ENCODE peak calls at places on chromosomes 7 and 10, in six cellular contexts. G, E, U, N, I and K are unnamed samples.

GRCh38 chr10:70987396-70988130 is 99.2 kb upstream of the PCBD1 start:
- DNase-seq in G (no peak), E (no peak), U (no peak), N (no peak), I (no peak), K (no peak)

GRCh38 chr7:94656925-94657731 is 1.2 kb upstream of the SGCE start:
- DNase-seq in G (peak; percentile 66), E (peak; percentile 59), U (peak; percentile 40), N (peak; percentile 41), I (peak; percentile 51), K (peak; percentile 64)

GRCh38 chr7:99112097-99112496 is 31.8 kb downstream of the SMURF1 start:
- DNase-seq in G (peak; percentile 56), E (no peak), U (no peak), N (no peak), I (no peak), K (peak; percentile 71)

GRCh38 chr7:96316949-96317348 is 4.9 kb downstream of the SLC25A13 start:
- DNase-seq in G (peak; percentile 88), E (no peak), U (no peak), N (no peak), I (no peak), K (no peak)

GRCh38 chr7:139182363-139182762 is 48.7 kb upstream of the UBN2 start:
- DNase-seq in G (peak; percentile 78), E (no peak), U (no peak), N (no peak), I (no peak), K (no peak)

GRCh38 chr7:151061241-151062110 is 2.1 kb downstream of the SLC4A2 start:
- DNase-seq in G (peak; percentile 64), E (no peak), U (no peak), N (peak; percentile 54), I (peak; percentile 63), K (peak; percentile 34)

GRCh38 chr7:123791001-123791400 is 42.2 kb upstream of the WASL start:
- DNase-seq in G (no peak), E (no peak), U (no peak), N (no peak), I (no peak), K (peak; percentile 65)

GRCh38 chr7:74183653-74184450 is 9.7 kb downstream of the EIF4H start:
- DNase-seq in G (peak; percentile 70), E (no peak), U (no peak), N (no peak), I (no peak), K (no peak)

GRCh38 chr7:6437251-6437650 is 10.5 kb downstream of the DAGLB start:
- DNase-seq in G (no peak), E (no peak), U (no peak), N (no peak), I (no peak), K (no peak)

GRCh38 chr7:6284055-6284400 is 11.6 kb upstream of the CYTH3 start:
- DNase-seq in G (no peak), E (no peak), U (no peak), N (no peak), I (no peak), K (peak; percentile 69)

GRCh38 chr7:12094365-12094921 is 116.7 kb upstream of the TMEM106B start:
- DNase-seq in G (peak; percentile 62), E (no peak), U (no peak), N (peak; percentile 74), I (peak; percentile 62), K (no peak)

GRCh38 chr10:119025336-119025735 is 4.2 kb upstream of the NANOS1 start:
- DNase-seq in G (peak; percentile 55), E (no peak), U (peak; percentile 64), N (no peak), I (no peak), K (peak; percentile 77)

GRCh38 chr7:1665721-1666250 is 4.3 kb upstream of the ELFN1 start:
- DNase-seq in G (no peak), E (peak; percentile 35), U (peak; percentile 4), N (peak; percentile 38), I (peak; percentile 77), K (peak; percentile 9)

GRCh38 chr7:104926905-104927454 is 87.0 kb upstream of the KMT2E start:
- DNase-seq in G (peak; percentile 71), E (no peak), U (no peak), N (peak; percentile 65), I (peak; percentile 63), K (no peak)

GRCh38 chr10:74011762-74012161 is 13.8 kb downstream of the VCL start:
- DNase-seq in G (no peak), E (no peak), U (peak; percentile 89), N (no peak), I (no peak), K (peak; percentile 89)

GRCh38 chr7:73615886-73616285 is 8.4 kb downstream of the MLXIPL start:
- DNase-seq in G (peak; percentile 54), E (no peak), U (peak; percentile 20), N (peak; percentile 57), I (no peak), K (no peak)

GRCh38 chr10:132873395-132873794 is 69.0 kb downstream of the CFAP46 start:
- DNase-seq in G (no peak), E (no peak), U (no peak), N (no peak), I (no peak), K (no peak)

GRCh38 chr10:5502903-5503835 is 3.8 kb upstream of the CALML5 start:
- DNase-seq in G (no peak), E (no peak), U (no peak), N (no peak), I (no peak), K (no peak)
- H2BK15ac ChIP-seq in G (no peak overlapping the region), E (peak overlapping the region; percentile 7), U (no peak overlapping the region), N (no peak overlapping the region), I (no peak overlapping the region), K (no peak overlapping the region)

GRCh38 chr10:128050117-128050516 is 76.1 kb downstream of the MKI67 start:
- DNase-seq in G (no peak), E (no peak), U (no peak), N (no peak), I (no peak), K (no peak)

GRCh38 chr10:128050937-128051336 is 75.3 kb downstream of the MKI67 start:
- DNase-seq in G (no peak), E (no peak), U (no peak), N (no peak), I (no peak), K (no peak)

GRCh38 chr10:128047337-128047736 is 78.9 kb downstream of the MKI67 start:
- DNase-seq in G (peak; percentile 95), E (peak; percentile 24), U (no peak), N (peak; percentile 95), I (peak; percentile 71), K (peak; percentile 62)

GRCh38 chr10:128047991-128048826 is 78.0 kb downstream of the MKI67 start:
- DNase-seq in G (no peak), E (no peak), U (peak; percentile 53), N (no peak), I (no peak), K (peak; percentile 50)

DNA sequence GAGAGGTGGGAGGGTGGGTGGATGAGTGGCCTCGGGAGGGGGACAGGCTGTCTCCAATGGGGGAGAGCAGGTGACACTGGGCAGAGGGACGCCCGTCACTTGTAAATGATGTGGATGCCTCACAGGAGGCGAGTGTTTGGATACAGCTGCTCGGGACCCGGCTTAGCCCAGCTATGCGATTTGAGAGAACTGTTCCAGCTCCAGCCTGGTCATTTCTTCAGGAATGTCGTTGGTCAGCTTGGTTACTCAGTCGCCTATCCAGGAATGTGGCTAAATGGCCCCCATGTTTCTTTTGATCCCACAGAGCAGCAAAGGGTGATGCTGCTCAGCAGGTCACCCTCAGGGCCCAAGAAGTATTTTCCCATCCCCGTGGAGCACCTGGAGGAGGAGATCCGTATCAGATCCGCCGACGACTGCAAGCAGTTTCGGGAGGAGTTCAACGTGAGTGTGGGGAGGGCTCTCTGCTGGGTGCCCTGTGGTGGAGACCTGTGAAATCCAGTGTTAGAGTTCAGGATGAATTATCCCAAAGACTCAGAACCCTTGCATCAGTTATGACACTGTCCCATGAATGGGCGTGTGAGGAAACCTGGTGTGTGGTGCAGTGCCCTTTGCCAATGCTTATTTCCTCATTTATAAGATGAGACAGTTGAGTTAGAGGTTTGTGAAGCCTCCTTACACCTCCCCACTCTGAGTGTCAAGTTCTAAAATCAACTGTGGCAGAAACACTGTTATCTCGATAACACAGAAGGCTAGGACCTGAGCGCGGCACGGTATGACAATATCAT is 76.8 kb downstream of the MKI67 start:
- DNase-seq in G (peak; percentile 19), E (no peak), U (no peak), N (no peak), I (no peak), K (no peak)
- H3K4me1 ChIP-seq in G (no peaks in the 10 kb centered on the region), E (no peaks in the 10 kb centered on the region), U (peaks cover 4% of the 10 kb centered on the region), N (no peaks in the 10 kb centered on the region), I (no peaks in the 10 kb centered on the region), K (peaks cover 6% of the 10 kb centered on the region)

GRCh38 chr10:26698909-26699308 is 1.4 kb downstream of the PDSS1 start:
- DNase-seq in G (no peak), E (no peak), U (no peak), N (no peak), I (no peak), K (no peak)

GRCh38 chr10:26703096-26703495 is 5.6 kb downstream of the PDSS1 start:
- DNase-seq in G (no peak), E (no peak), U (no peak), N (no peak), I (no peak), K (no peak)

GRCh38 chr10:26699631-26700030 is 2.1 kb downstream of the PDSS1 start:
- DNase-seq in G (no peak), E (no peak), U (no peak), N (no peak), I (no peak), K (no peak)

GRCh38 chr10:26703974-26704373 is 6.5 kb downstream of the PDSS1 start:
- DNase-seq in G (no peak), E (no peak), U (no peak), N (no peak), I (no peak), K (no peak)

DNA sequence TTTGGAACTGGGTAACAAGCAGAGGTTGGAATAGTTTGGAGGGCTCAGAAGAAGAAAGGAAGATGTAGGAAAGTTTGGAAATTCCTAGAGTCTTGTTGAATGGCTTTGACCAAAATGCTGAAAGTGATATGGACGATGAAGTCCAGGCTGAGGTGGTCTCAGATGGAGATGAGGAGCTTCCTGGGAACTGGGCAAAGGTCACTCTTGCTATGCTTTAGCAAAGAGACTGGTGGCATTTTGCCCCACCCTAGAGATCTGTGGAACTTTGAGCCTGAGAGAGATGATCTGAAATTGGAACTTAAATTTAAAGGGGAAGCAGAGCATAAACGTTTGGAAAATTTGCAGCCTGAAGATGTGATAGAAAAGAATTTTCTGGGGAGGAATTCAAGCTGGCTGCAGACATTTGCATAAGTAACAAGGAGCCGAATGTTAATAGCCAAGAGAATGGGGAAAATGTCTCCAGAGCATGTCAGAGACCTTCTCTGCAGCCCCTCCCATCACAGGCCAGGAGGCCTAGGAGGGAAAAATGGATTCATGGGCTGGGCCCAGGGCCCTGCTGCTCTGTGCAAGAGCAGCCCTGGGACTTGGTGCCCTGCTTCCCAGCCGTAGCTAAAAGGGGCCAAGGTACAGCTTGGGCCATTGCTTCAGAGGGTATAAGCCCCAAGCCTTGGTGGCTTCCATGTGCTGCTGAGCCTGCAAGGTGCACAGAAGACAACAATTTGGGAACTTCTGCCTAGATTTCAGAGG is 3.6 kb downstream of the PDSS1 start:
- DNase-seq in G (no peak), E (no peak), U (no peak), N (no peak), I (no peak), K (no peak)
- H2BK15ac ChIP-seq in G (no peak overlapping the region), E (no peak overlapping the region), U (no peak overlapping the region), N (no peak overlapping the region), I (no peak overlapping the region), K (no peak overlapping the region)

DNA sequence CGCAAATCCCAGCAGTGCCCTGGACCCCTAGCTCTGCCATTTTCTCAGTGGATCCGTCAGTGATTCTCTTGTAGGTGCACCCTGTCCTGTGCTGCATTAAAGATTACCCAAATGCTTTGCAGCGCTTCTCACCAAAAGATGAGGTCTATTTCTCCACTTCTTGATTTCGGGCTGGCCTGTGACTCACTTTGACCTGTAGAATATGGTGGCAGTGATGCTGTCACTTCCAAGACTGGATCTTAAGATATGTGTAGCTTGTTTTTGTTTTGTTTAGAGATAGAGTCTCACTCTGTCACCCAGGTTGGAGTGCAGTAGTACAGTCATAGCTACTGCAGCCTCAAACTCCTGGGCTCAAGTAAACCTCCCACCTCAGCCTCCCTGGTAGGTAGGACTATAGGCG is 37.0 kb upstream of the ZMIZ1 start:
- DNase-seq in G (no peak), E (no peak), U (no peak), N (no peak), I (no peak), K (no peak)
- H3K4me1 ChIP-seq in G (no peaks in the 10 kb centered on the region), E (no peaks in the 10 kb centered on the region), U (no peaks in the 10 kb centered on the region), N (no peaks in the 10 kb centered on the region), I (no peaks in the 10 kb centered on the region), K (peaks cover 5% of the 10 kb centered on the region)